ENCODE peak calls at places on chromosomes 13 and 19, in ten cellular contexts. A is NCI-H1694 treated with DMSO at 0.1 percent for 48 hours; J is GM13976; W is stimulated activated CD4-positive, alpha-beta T cell treated with anti-CD3 and anti-CD28 coated beads, Interleukin-4, amount 100 ng/mL, for 1 hour; Z is activated CD4-positive, CD25-positive, alpha-beta regulatory T cell treated with anti-CD3 and anti-CD28 coated beads, Interleukin-2, amount 50 U/mL, for 72 hours; N is HS-27A; E is activated CD4-positive, alpha-beta T cell treated with anti-CD3 and anti-CD28 coated beads for 1 hour; T is activated CD8-positive, alpha-beta memory T cell treated with anti-CD3 and anti-CD28 coated beads for 24 hours; H is aorta; S is smooth muscle cell of the brain vasculature. B is an unnamed sample.

GRCh38 chr13:43272866-43273265 is 249.5 kb downstream of the DNAJC15 start:
- DNase-seq in A (no peak), J (no peak), W (no peak), Z (no peak), N (no peak), E (no peak), T (no peak), H (no peak), S (no peak), B (no peak)

GRCh38 chr19:34222386-34222785 is 32.0 kb upstream of the GARRE1 start:
- DNase-seq in A (no peak), J (no peak), W (no peak), Z (no peak), N (no peak), E (no peak), T (no peak), H (no peak), S (no peak), B (no peak)

GRCh38 chr19:40586611-40587010 is 9.9 kb downstream of the SHKBP1 start:
- DNase-seq in A (no peak), J (no peak), W (no peak), Z (no peak), N (no peak), E (no peak), T (no peak), H (no peak), S (no peak), B (no peak)

GRCh38 chr13:88288326-88288725 is 617.2 kb downstream of the SLITRK5 start:
- DNase-seq in A (no peak), J (no peak), W (no peak), Z (no peak), N (no peak), E (no peak), T (no peak), H (no peak), S (no peak), B (no peak)

GRCh38 chr19:17448190-17448967 is at the start of gene TMEM221:
- DNase-seq in A (no peak), J (peak), W (peak), Z (peak), N (no peak), E (peak), T (peak), H (peak), S (no peak), B (peak)

GRCh38 chr19:1027953-1028902 is 1.8 kb downstream of the CNN2 start:
- DNase-seq in A (no peak), J (peak), W (peak), Z (peak), N (peak), E (peak), T (peak), H (peak), S (peak), B (peak)

GRCh38 chr13:33057019-33057785 is 41.0 kb downstream of the KL start:
- DNase-seq in A (peak), J (peak), W (no peak), Z (no peak), N (no peak), E (no peak), T (no peak), H (no peak), S (no peak), B (peak)

GRCh38 chr19:19459707-19460251 is 54.3 kb downstream of the GATAD2A start:
- DNase-seq in A (no peak), J (peak), W (peak), Z (peak), N (peak), E (peak), T (peak), H (no peak), S (no peak), B (peak)

GRCh38 chr13:94886191-94886590 is 173.8 kb upstream of the SOX21 start:
- DNase-seq in A (no peak), J (no peak), W (no peak), Z (no peak), N (no peak), E (no peak), T (no peak), H (no peak), S (no peak), B (no peak)

GRCh38 chr19:17394891-17395415 is 957 bp upstream of the CCDC194 start:
- DNase-seq in A (no peak), J (peak), W (peak), Z (peak), N (no peak), E (peak), T (peak), H (peak), S (no peak), B (peak)

GRCh38 chr19:36169084-36169760 is 17.0 kb upstream of the COX7A1 start:
- DNase-seq in A (peak), J (no peak), W (no peak), Z (no peak), N (no peak), E (no peak), T (no peak), H (no peak), S (no peak), B (no peak)

GRCh38 chr13:24539500-24540165 is 27.1 kb upstream of the PARP4 start:
- DNase-seq in A (no peak), J (no peak), W (no peak), Z (no peak), N (no peak), E (no peak), T (peak), H (no peak), S (no peak), B (no peak)

GRCh38 chr13:110799246-110800236 is 86.0 kb downstream of the ING1 start:
- DNase-seq in A (no peak), J (no peak), W (no peak), Z (no peak), N (no peak), E (no peak), T (no peak), H (peak), S (peak), B (no peak)

GRCh38 chr13:113759525-113760137 is 605 bp downstream of the TMEM255B start:
- DNase-seq in A (no peak), J (no peak), W (no peak), Z (no peak), N (no peak), E (no peak), T (no peak), H (peak), S (no peak), B (no peak)